ENCODE peak calls at places on chromosomes 2 and 18, in ten cellular contexts. Y, K, Q, L, G, B, J, N, S and U are unnamed samples.

GRCh38 chr2:102041351-102041750 is 49.6 kb downstream of the IL1R2 start:
- DNase-seq in Y (no peak), L (no peak), B (no peak), G (no peak), K (peak), S (peak), Q (no peak), N (no peak), J (no peak), U (peak)

GRCh38 chr2:224555823-224556366 is 29.3 kb downstream of the CUL3 start:
- DNase-seq in B (no peak), L (no peak), Y (no peak), Q (no peak), N (no peak), K (no peak), G (no peak), S (no peak), J (no peak), U (no peak)

GRCh38 chr2:20422679-20423271 is 24.1 kb upstream of the RHOB start:
- DNase-seq in G (peak), J (no peak), K (peak), B (no peak), L (peak), Q (no peak), N (no peak), Y (no peak), S (peak), U (no peak)

GRCh38 chr2:237704476-237705224 is 77.3 kb downstream of the LRRFIP1 start:
- DNase-seq in S (peak), J (no peak), K (peak), Y (no peak), Q (no peak), G (no peak), N (no peak), B (no peak), L (no peak), U (no peak)

GRCh38 chr2:216695401-216695821 is at the start of gene IGFBP5:
- DNase-seq in J (no peak), S (peak), N (peak), Y (no peak), B (peak), L (peak), G (peak), K (peak), Q (no peak), U (peak)

GRCh38 chr2:9809064-9809356 is 34.3 kb upstream of the TAF1B start:
- DNase-seq in K (no peak), B (no peak), G (no peak), Y (no peak), S (no peak), Q (no peak), N (no peak), J (no peak), L (no peak), U (no peak)

GRCh38 chr18:48942554-48943261 is 8.1 kb downstream of the SMAD7 start:
- DNase-seq in N (no peak), Y (no peak), J (no peak), B (no peak), Q (no peak), S (peak), G (no peak), L (peak), K (peak), U (no peak)

GRCh38 chr2:27080140-27080469 is 1.7 kb downstream of the EMILIN1 start:
- DNase-seq in B (no peak), S (no peak), K (no peak), N (no peak), Q (no peak), J (no peak), G (no peak), Y (no peak), L (peak), U (no peak)

GRCh38 chr2:156401863-156402262 is 34.3 kb upstream of the GPD2 start:
- DNase-seq in G (no peak), L (no peak), B (no peak), J (no peak), Q (no peak), Y (no peak), K (no peak), N (no peak), S (no peak), U (no peak)

GRCh38 chr2:3492951-3493609 is 26.3 kb downstream of the ADI1 start:
- DNase-seq in S (peak), G (no peak), Q (no peak), J (no peak), Y (no peak), N (no peak), L (no peak), B (no peak), K (peak), U (no peak)

GRCh38 chr2:19369341-19369955 is 11.0 kb upstream of the OSR1 start:
- DNase-seq in G (peak), Q (no peak), S (peak), L (no peak), B (no peak), K (peak), J (no peak), Y (no peak), N (no peak), U (no peak)

GRCh38 chr2:156937430-156937829 is 320.1 kb upstream of the GALNT5 start:
- DNase-seq in K (no peak), N (no peak), L (no peak), Y (no peak), Q (no peak), J (no peak), G (no peak), S (no peak), B (no peak), U (no peak)

GRCh38 chr2:48339451-48339850 is 190.5 kb upstream of the STON1 start:
- DNase-seq in B (no peak), L (no peak), N (no peak), S (no peak), G (no peak), Y (no peak), J (no peak), K (no peak), Q (no peak), U (no peak)

GRCh38 chr2:169815849-169816248 is 8.9 kb downstream of the METTL5 start:
- DNase-seq in G (no peak), Q (no peak), B (no peak), S (peak), L (no peak), J (no peak), Y (no peak), K (peak), N (no peak), U (no peak)

GRCh38 chr2:49770919-49771318 is 616.6 kb upstream of the FSHR start:
- DNase-seq in S (peak), G (peak), L (peak), K (no peak), Y (no peak), J (no peak), N (peak), B (no peak), Q (no peak), U (no peak)

GRCh38 chr2:176079851-176080539 is 3.8 kb downstream of the EVX2 start:
- DNase-seq in N (no peak), S (peak), Q (no peak), B (no peak), L (peak), K (peak), J (no peak), Y (peak), G (peak), U (no peak)

GRCh38 chr2:119659601-119660342 is 19.2 kb upstream of the TMEM177 start:
- DNase-seq in L (no peak), N (no peak), B (no peak), K (peak), Q (no peak), G (peak), S (peak), Y (peak), J (no peak), U (no peak)

GRCh38 chr18:53093650-53094049 is 753.7 kb downstream of the DCC start:
- DNase-seq in N (no peak), S (no peak), Y (no peak), L (no peak), B (no peak), G (no peak), Q (no peak), K (no peak), J (no peak), U (no peak)

GRCh38 chr2:218863021-218863520 is 3.5 kb downstream of the WNT6 start:
- DNase-seq in B (no peak), N (no peak), Q (no peak), J (no peak), K (no peak), S (no peak), G (no peak), Y (no peak), L (no peak), U (no peak)